ENCODE peak calls at places on chromosomes 1 and 21, in seven cellular contexts. K is NCI-H187, F is NCI-H748 treated with DMSO at 0.1 percent for 48 hours, Y is prostate gland, R is memory B cell, V is GM19239, H is sciatic nerve. L is an unnamed sample.

GRCh38 chr1:101240041-101240430 is 3.2 kb downstream of the S1PR1 start:
- DNase-seq in H (no peak), R (no peak), K (no peak), V (no peak), F (no peak), Y (no peak), L (no peak)

GRCh38 chr1:150165622-150166612 is 16.2 kb downstream of the PLEKHO1 start:
- DNase-seq in R (peak; percentile 28), K (peak; percentile 32), F (peak; percentile 38), V (no peak), Y (no peak), H (no peak), L (peak; percentile 26)

GRCh38 chr1:116560704-116561490 is 9.9 kb downstream of the CD58 start:
- DNase-seq in K (no peak), F (no peak), R (no peak), V (no peak), H (no peak), Y (no peak), L (no peak)

GRCh38 chr1:61742620-61743431 is 546 bp downstream of the PATJ start:
- DNase-seq in H (peak; percentile 70), V (peak; percentile 44), K (no peak), F (no peak), R (peak; percentile 24), Y (peak; percentile 23), L (peak; percentile 78)

GRCh38 chr1:226541631-226542622 is 6.6 kb upstream of the STUM start:
- DNase-seq in Y (no peak), F (no peak), H (peak; percentile 73), V (no peak), R (no peak), K (no peak), L (no peak)

GRCh38 chr1:176051902-176052518 is 155.1 kb downstream of the COP1 start:
- DNase-seq in V (no peak), H (no peak), R (no peak), K (no peak), F (no peak), Y (no peak), L (no peak)

GRCh38 chr21:17802568-17802967 is 16.6 kb downstream of the C21orf91 start:
- DNase-seq in K (no peak), H (no peak), F (no peak), R (no peak), V (no peak), Y (no peak), L (peak; percentile 25)

GRCh38 chr1:6724517-6725141 is 23.0 kb upstream of the DNAJC11 start:
- DNase-seq in H (no peak), K (no peak), R (no peak), F (no peak), V (no peak), Y (no peak), L (peak; percentile 78)

GRCh38 chr1:107782192-107782845 is 182.7 kb downstream of the VAV3 start:
- DNase-seq in K (no peak), Y (peak; percentile 57), F (peak; percentile 11), V (no peak), H (no peak), R (peak; percentile 55), L (peak; percentile 43)

GRCh38 chr1:161330346-161330745 is 16.2 kb downstream of the SDHC start:
- DNase-seq in R (no peak), H (no peak), K (no peak), F (no peak), V (no peak), Y (no peak), L (no peak)

GRCh38 chr1:1907098-1907736 is 7.8 kb upstream of the CALML6 start:
- DNase-seq in R (no peak), F (no peak), Y (no peak), H (peak; percentile 72), V (no peak), K (no peak), L (no peak)

GRCh38 chr1:41891403-41891896 is 27.3 kb downstream of the HIVEP3 start:
- DNase-seq in F (no peak), V (peak; percentile 67), R (peak; percentile 54), K (no peak), H (no peak), Y (no peak), L (no peak)

GRCh38 chr1:47216278-47217059 is 15.6 kb downstream of the TAL1 start:
- DNase-seq in F (no peak), V (no peak), R (no peak), Y (no peak), H (peak; percentile 26), K (no peak), L (no peak)

GRCh38 chr1:101905298-101905794 is 91.4 kb downstream of the OLFM3 start:
- DNase-seq in R (no peak), H (no peak), V (no peak), Y (no peak), F (peak; percentile 89), K (no peak), L (no peak)

GRCh38 chr1:155093938-155094621 is 15.4 kb downstream of the EFNA3 start:
- DNase-seq in H (no peak), R (no peak), F (peak; percentile 76), V (no peak), Y (no peak), K (peak; percentile 22), L (peak; percentile 32)

GRCh38 chr1:167273027-167273800 is 52.5 kb downstream of the POU2F1 start:
- DNase-seq in V (no peak), Y (no peak), R (no peak), H (no peak), F (no peak), K (no peak), L (no peak)

GRCh38 chr1:214541693-214542092 is 9.7 kb downstream of the PTPN14 start:
- DNase-seq in K (no peak), F (no peak), V (no peak), H (no peak), Y (no peak), R (no peak), L (no peak)

GRCh38 chr21:19566975-19567374 is 1163.4 kb upstream of the TMPRSS15 start:
- DNase-seq in F (no peak), R (no peak), V (no peak), H (no peak), Y (no peak), K (no peak), L (no peak)

GRCh38 chr1:232830661-232831060 is 25.4 kb downstream of the MAP10 start:
- DNase-seq in F (no peak), H (no peak), V (no peak), Y (no peak), R (no peak), K (no peak), L (no peak)

GRCh38 chr1:230113605-230114241 is 46.7 kb downstream of the GALNT2 start:
- DNase-seq in R (no peak), K (no peak), H (no peak), F (no peak), V (no peak), Y (no peak), L (peak; percentile 83)

GRCh38 chr1:230356869-230357778 is 69.0 kb downstream of the PGBD5 start:
- DNase-seq in F (no peak), V (no peak), K (no peak), H (no peak), R (no peak), Y (no peak), L (no peak)

L was measured in Caki2.